ENCODE peak calls at places on chromosome 21, in nine cellular contexts. T is H1, Y is suprapubic skin, O is endothelial cell of umbilical vein, F is Panc1, E is prostate gland, J is sigmoid colon, P is transverse colon, L is esophagus muscularis mucosa. K is an unnamed sample.

GRCh38 chr21:26965567-26966359 is 1.1 kb downstream of the ADAMTS5 start:
- DNase-seq in J (peak; percentile 84), P (peak; percentile 21), F (no peak), L (no peak), Y (peak; percentile 65), E (no peak), T (peak; percentile 88), O (no peak), K (no peak)

GRCh38 chr21:39441502-39442475 is 3.8 kb downstream of the LCA5L start:
- DNase-seq in F (peak; percentile 20), L (no peak), O (peak; percentile 47), Y (no peak), T (no peak), P (no peak), E (no peak), J (no peak), K (no peak)

GRCh38 chr21:14482165-14482564 is 64.0 kb downstream of the SAMSN1 start:
- DNase-seq in E (no peak), O (no peak), L (no peak), T (no peak), F (no peak), P (no peak), Y (no peak), J (no peak), K (no peak)

GRCh38 chr21:36587388-36587787 is 107.5 kb upstream of the CLDN14 start:
- DNase-seq in F (no peak), L (no peak), P (no peak), T (no peak), Y (no peak), E (no peak), O (no peak), J (no peak), K (no peak)

GRCh38 chr21:46411236-46411635 is 47.5 kb upstream of the DIP2A start:
- DNase-seq in Y (no peak), O (no peak), F (no peak), T (no peak), L (no peak), E (no peak), P (no peak), J (no peak), K (no peak)

GRCh38 chr21:26715878-26716506 is 129.2 kb downstream of the ADAMTS1 start:
- DNase-seq in T (peak; percentile 79), P (peak; percentile 35), Y (no peak), L (no peak), O (peak; percentile 55), J (no peak), E (peak; percentile 8), F (no peak), K (no peak)

GRCh38 chr21:35127851-35128250 is 78.7 kb upstream of the RUNX1 start:
- DNase-seq in L (no peak), P (no peak), O (no peak), T (no peak), Y (no peak), F (no peak), J (no peak), E (no peak), K (no peak)

GRCh38 chr21:35150562-35151226 is 101.6 kb upstream of the RUNX1 start:
- DNase-seq in E (no peak), Y (no peak), J (no peak), T (no peak), P (no peak), O (no peak), F (no peak), L (no peak), K (no peak)

GRCh38 chr21:28069446-28069845 is 923.2 kb downstream of the LTN1 start:
- DNase-seq in F (no peak), Y (no peak), L (no peak), E (no peak), P (no peak), O (no peak), J (no peak), T (no peak), K (no peak)

GRCh38 chr21:35796834-35797233 is 263.5 kb downstream of the SETD4 start:
- DNase-seq in J (no peak), F (no peak), T (no peak), L (no peak), P (no peak), E (no peak), O (peak; percentile 24), Y (no peak), K (no peak)

GRCh38 chr21:36583591-36583990 is 103.7 kb upstream of the CLDN14 start:
- DNase-seq in O (no peak), E (no peak), F (no peak), J (no peak), L (no peak), P (no peak), Y (no peak), T (no peak), K (no peak)

GRCh38 chr21:46667191-46667734 is 31.8 kb downstream of the PRMT2 start:
- DNase-seq in L (no peak), J (no peak), T (no peak), Y (no peak), P (no peak), E (no peak), F (no peak), O (peak; percentile 21), K (no peak)

GRCh38 chr21:46334351-46335140 is 10.6 kb downstream of the PCNT start:
- DNase-seq in Y (no peak), O (no peak), T (no peak), E (no peak), F (no peak), J (no peak), P (no peak), L (no peak), K (no peak)

GRCh38 chr21:37072239-37072987 is 458 bp downstream of the PIGP start:
- DNase-seq in T (no peak), F (no peak), E (peak; percentile 72), O (no peak), L (peak; percentile 96), J (peak; percentile 88), P (peak; percentile 11), Y (no peak), K (peak; percentile 96)

GRCh38 chr21:37153193-37153934 is 80.3 kb downstream of the TTC3 start:
- DNase-seq in T (no peak), Y (no peak), O (peak; percentile 82), P (peak; percentile 58), J (no peak), E (peak; percentile 40), L (no peak), F (no peak), K (no peak)

GRCh38 chr21:16116798-16117197 is 387.0 kb downstream of the USP25 start:
- DNase-seq in E (no peak), Y (no peak), F (no peak), J (no peak), P (no peak), L (no peak), O (peak; percentile 89), T (no peak), K (no peak)

GRCh38 chr21:37006521-37007291 is at the start of gene RIPPLY3:
- DNase-seq in J (no peak), O (no peak), F (no peak), L (no peak), T (peak; percentile 70), E (no peak), P (no peak), Y (no peak), K (no peak)

GRCh38 chr21:25939396-25939761 is 204.6 kb downstream of the GABPA start:
- DNase-seq in J (no peak), L (no peak), Y (no peak), P (no peak), F (no peak), O (no peak), T (no peak), E (no peak), K (no peak)

DNA sequence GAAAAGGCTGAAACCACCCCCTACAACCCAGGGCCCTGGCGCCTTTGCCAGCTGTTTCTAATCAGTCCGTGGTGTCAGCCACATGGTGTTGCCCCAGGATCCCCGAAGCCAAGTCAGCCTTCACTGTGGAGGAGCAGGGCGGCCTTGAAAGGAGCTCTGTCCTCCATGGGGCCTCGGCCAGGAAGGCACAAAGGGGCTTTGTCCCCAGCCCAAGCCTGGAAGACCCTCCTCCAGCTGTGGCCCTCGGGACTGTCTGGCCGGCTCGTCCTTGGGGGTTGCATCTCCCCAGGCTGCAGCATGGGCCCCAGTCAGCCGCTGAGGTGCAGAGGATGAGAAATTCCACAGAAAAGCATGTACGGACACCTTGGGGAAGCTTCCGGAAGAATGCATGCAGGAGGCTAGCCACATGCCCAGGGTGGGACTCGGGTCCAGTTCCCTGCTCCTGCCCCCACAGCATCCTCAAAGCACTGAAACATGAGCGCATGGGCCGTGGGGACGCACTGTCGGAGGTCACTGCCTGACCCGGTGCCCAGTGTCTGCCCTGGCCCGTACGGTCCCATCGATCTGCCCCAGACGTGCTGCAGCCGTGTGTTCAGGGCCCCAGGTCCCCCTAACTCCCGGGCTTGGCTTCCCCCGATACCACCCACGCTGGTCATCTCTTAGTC is 38.6 kb upstream of the POFUT2 start:
- DNase-seq in Y (peak; percentile 62), O (no peak), F (no peak), P (no peak), E (no peak), T (no peak), J (peak; percentile 66), L (no peak), K (peak; percentile 72)
- H3K4me1 ChIP-seq in Y (peaks cover 32% of the 10 kb centered on the region), O (no peaks in the 10 kb centered on the region), F (peaks cover 90% of the 10 kb centered on the region), P (peaks cover 18% of the 10 kb centered on the region), E (no peaks in the 10 kb centered on the region), T (peaks cover 16% of the 10 kb centered on the region), J (peaks cover 43% of the 10 kb centered on the region), L (peaks cover 58% of the 10 kb centered on the region), K (peaks cover 50% of the 10 kb centered on the region)

GRCh38 chr21:42918291-42918690 is 7.1 kb downstream of the ERVH48-1 start:
- DNase-seq in P (no peak), E (no peak), T (no peak), F (no peak), J (no peak), Y (no peak), L (no peak), O (no peak), K (no peak)

DNA sequence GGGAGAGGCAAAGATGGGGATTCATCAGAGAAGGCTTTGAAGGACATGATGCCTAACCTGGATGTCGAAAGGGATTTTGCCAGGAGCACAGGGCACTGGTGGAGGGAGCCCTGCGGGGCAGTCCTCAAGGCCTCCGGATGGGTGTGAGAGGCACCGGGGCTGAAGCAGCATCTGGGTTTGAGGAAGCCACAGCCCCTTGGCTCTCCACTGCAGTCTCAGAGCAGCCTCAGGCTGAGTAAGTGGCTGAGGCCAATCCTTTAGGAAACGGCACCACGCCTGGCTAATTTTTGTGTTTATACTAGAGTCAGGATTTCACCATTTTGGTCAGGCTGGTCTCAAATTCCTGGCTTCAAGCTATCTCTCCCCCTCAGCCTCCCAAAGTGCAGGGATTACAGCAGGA is 12.0 kb downstream of the ERVH48-1 start:
- DNase-seq in T (no peak), O (no peak), J (no peak), F (no peak), E (no peak), Y (no peak), P (no peak), L (no peak), K (no peak)
- TF ChIP-seq POLR2AphosphoS5 in T (no peak), O (no peak), J (no peak), F (no peak), E (no peak), Y (no peak), P (no peak), L (no peak), K (no peak)

GRCh38 chr21:31158789-31159581 is 120.7 kb upstream of the KRTAP19-8 start:
- DNase-seq in E (no peak), J (no peak), O (no peak), P (no peak), Y (no peak), F (no peak), T (no peak), L (no peak), K (no peak)
- H3K27ac ChIP-seq in E (no peak overlapping the region), J (peak overlapping the region; percentile 40), O (no peak overlapping the region), P (peak overlapping the region; percentile 29), Y (no peak overlapping the region), F (no peak overlapping the region), T (peak overlapping the region; percentile 54), L (peak overlapping the region; percentile 13), K (peak overlapping the region; percentile 73)

GRCh38 chr21:33211305-33211704 is 18.4 kb upstream of the IFNAR2 start:
- DNase-seq in Y (no peak), E (no peak), L (no peak), P (no peak), F (no peak), J (no peak), T (no peak), O (no peak), K (no peak)
- H3K4me1 ChIP-seq in Y (peaks cover 18% of the 10 kb centered on the region), E (no peaks in the 10 kb centered on the region), L (peaks cover 9% of the 10 kb centered on the region), P (no peaks in the 10 kb centered on the region), F (no peaks in the 10 kb centered on the region), J (no peaks in the 10 kb centered on the region), T (no peaks in the 10 kb centered on the region), O (no peaks in the 10 kb centered on the region), K (peaks cover 5% of the 10 kb centered on the region)